ENCODE peak calls at places on chromosomes 7 and 10, in four cellular contexts. One of them, this sample, is unnamed.

GRCh38 chr7:142882338-142882678 is 3.2 kb downstream of the TRPV6 start:
- DNase-seq in NT2/D1: no peak
- DNase-seq in heart right ventricle: no peak
- DNase-seq in uterus: no peak
- DNase-seq in this sample: peak; percentile 9

GRCh38 chr10:115827180-115827579 is 445.8 kb downstream of the GFRA1 start:
- DNase-seq in NT2/D1: no peak
- DNase-seq in heart right ventricle: no peak
- DNase-seq in uterus: no peak
- DNase-seq in this sample: no peak

GRCh38 chr7:37493123-37493522 is 44.5 kb upstream of the ELMO1 start:
- DNase-seq in NT2/D1: no peak
- DNase-seq in heart right ventricle: no peak
- DNase-seq in uterus: no peak
- DNase-seq in this sample: no peak

GRCh38 chr7:79506481-79506880 is 53.0 kb upstream of the MAGI2 start:
- DNase-seq in NT2/D1: peak; percentile 39
- DNase-seq in heart right ventricle: no peak
- DNase-seq in uterus: no peak
- DNase-seq in this sample: peak; percentile 62

GRCh38 chr10:80535671-80536360 is 1.9 kb upstream of the SH2D4B start:
- DNase-seq in NT2/D1: no peak
- DNase-seq in heart right ventricle: peak; percentile 82
- DNase-seq in uterus: peak; percentile 29
- DNase-seq in this sample: peak; percentile 34

GRCh38 chr7:149027055-149027454 is 1.2 kb downstream of the PDIA4 start:
- DNase-seq in NT2/D1: no peak
- DNase-seq in heart right ventricle: no peak
- DNase-seq in uterus: no peak
- DNase-seq in this sample: no peak

GRCh38 chr10:94123253-94123995 is 129.7 kb downstream of the PLCE1 start:
- DNase-seq in NT2/D1: peak; percentile 33
- DNase-seq in heart right ventricle: no peak
- DNase-seq in uterus: no peak
- DNase-seq in this sample: peak; percentile 80

GRCh38 chr7:143315782-143316181 is at the start of gene CLCN1:
- DNase-seq in NT2/D1: no peak
- DNase-seq in heart right ventricle: no peak
- DNase-seq in uterus: no peak
- DNase-seq in this sample: no peak

GRCh38 chr7:47636111-47636692 is 54.3 kb upstream of the TNS3 start:
- DNase-seq in NT2/D1: no peak
- DNase-seq in heart right ventricle: no peak
- DNase-seq in uterus: no peak
- DNase-seq in this sample: peak; percentile 65

GRCh38 chr10:89522463-89522862 is 12.9 kb downstream of the SLC16A12 start:
- DNase-seq in NT2/D1: no peak
- DNase-seq in heart right ventricle: no peak
- DNase-seq in uterus: no peak
- DNase-seq in this sample: no peak

GRCh38 chr7:71131256-71131752 is 640 bp upstream of the GALNT17 start:
- DNase-seq in NT2/D1: peak; percentile 40
- DNase-seq in heart right ventricle: peak; percentile 56
- DNase-seq in uterus: peak; percentile 59
- DNase-seq in this sample: no peak

GRCh38 chr10:73989594-73990142 is 8.2 kb upstream of the VCL start:
- DNase-seq in NT2/D1: no peak
- DNase-seq in heart right ventricle: no peak
- DNase-seq in uterus: no peak
- DNase-seq in this sample: no peak

GRCh38 chr10:79143879-79144278 is 75.1 kb downstream of the ZMIZ1 start:
- DNase-seq in NT2/D1: no peak
- DNase-seq in heart right ventricle: no peak
- DNase-seq in uterus: no peak
- DNase-seq in this sample: no peak

GRCh38 chr10:33920351-33920750 is 585.9 kb upstream of the NRP1 start:
- DNase-seq in NT2/D1: no peak
- DNase-seq in heart right ventricle: no peak
- DNase-seq in uterus: no peak
- DNase-seq in this sample: no peak

GRCh38 chr10:26555719-26556368 is 117.7 kb downstream of the APBB1IP start:
- DNase-seq in NT2/D1: no peak
- DNase-seq in heart right ventricle: no peak
- DNase-seq in uterus: no peak
- DNase-seq in this sample: no peak

GRCh38 chr10:5970527-5970926 is 6.8 kb downstream of the IL15RA start:
- DNase-seq in NT2/D1: no peak
- DNase-seq in heart right ventricle: no peak
- DNase-seq in uterus: no peak
- DNase-seq in this sample: no peak

GRCh38 chr10:74824184-74825032 is 2.0 kb upstream of the KAT6B start:
- DNase-seq in NT2/D1: no peak
- DNase-seq in heart right ventricle: no peak
- DNase-seq in uterus: peak; percentile 24
- DNase-seq in this sample: no peak

GRCh38 chr7:121994625-121995410 is 121.9 kb downstream of the PTPRZ1 start:
- DNase-seq in NT2/D1: peak; percentile 61
- DNase-seq in heart right ventricle: peak; percentile 19
- DNase-seq in uterus: no peak
- DNase-seq in this sample: peak; percentile 31

GRCh38 chr10:127679642-127680255 is 57.2 kb upstream of the FOXI2 start:
- DNase-seq in NT2/D1: no peak
- DNase-seq in heart right ventricle: no peak
- DNase-seq in uterus: no peak
- DNase-seq in this sample: no peak

GRCh38 chr10:119270893-119271361 is 63.6 kb downstream of the GRK5 start:
- DNase-seq in NT2/D1: no peak
- DNase-seq in heart right ventricle: peak; percentile 88
- DNase-seq in uterus: no peak
- DNase-seq in this sample: no peak

GRCh38 chr10:43395571-43396060 is 13.4 kb downstream of the HNRNPF start:
- DNase-seq in NT2/D1: no peak
- DNase-seq in heart right ventricle: no peak
- DNase-seq in uterus: peak; percentile 21
- DNase-seq in this sample: no peak

GRCh38 chr7:28768577-28769147 is 189.5 kb downstream of the TRIL start:
- DNase-seq in NT2/D1: no peak
- DNase-seq in heart right ventricle: no peak
- DNase-seq in uterus: no peak
- DNase-seq in this sample: no peak

GRCh38 chr10:75347211-75347610 is 54.4 kb downstream of the ZNF503 start:
- DNase-seq in NT2/D1: no peak
- DNase-seq in heart right ventricle: no peak
- DNase-seq in uterus: no peak
- DNase-seq in this sample: no peak

GRCh38 chr10:132571565-132572544 is 34.3 kb downstream of the INPP5A start:
- DNase-seq in NT2/D1: no peak
- DNase-seq in heart right ventricle: no peak
- DNase-seq in uterus: peak; percentile 60
- DNase-seq in this sample: peak; percentile 85

GRCh38 chr7:158555034-158555520 is 32.5 kb downstream of the PTPRN2 start:
- DNase-seq in NT2/D1: no peak
- DNase-seq in heart right ventricle: no peak
- DNase-seq in uterus: no peak
- DNase-seq in this sample: no peak

GRCh38 chr10:33801705-33802104 is 467.2 kb upstream of the NRP1 start:
- DNase-seq in NT2/D1: no peak
- DNase-seq in heart right ventricle: no peak
- DNase-seq in uterus: no peak
- DNase-seq in this sample: no peak

DNA sequence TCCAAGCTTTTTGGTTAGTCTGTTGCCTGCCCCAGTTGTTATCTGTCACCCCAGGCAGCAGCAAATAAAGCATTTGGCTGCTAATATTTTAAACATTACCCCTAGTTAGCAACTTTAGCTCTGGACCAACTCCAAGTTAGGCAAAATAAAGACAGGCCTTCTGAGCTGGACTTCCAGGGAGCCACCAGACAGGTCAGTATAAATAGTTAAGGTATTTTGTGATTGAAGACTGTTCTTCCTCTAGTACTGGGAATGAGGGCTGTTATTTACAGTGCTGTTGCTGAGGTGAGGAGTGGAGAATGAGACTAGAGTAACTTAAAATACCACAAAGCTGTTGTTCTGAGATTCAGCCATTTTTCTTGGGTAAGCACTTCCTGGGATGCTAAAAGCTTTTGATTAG is 40.1 kb downstream of the ZNF518A start:
- DNase-seq in NT2/D1: no peak
- DNase-seq in heart right ventricle: no peak
- DNase-seq in uterus: no peak
- DNase-seq in this sample: no peak
- H3K9me3 ChIP-seq in NT2/D1: peaks cover 10% of the 10 kb centered on the region
- H3K9me3 ChIP-seq in heart right ventricle: peaks cover 62% of the 10 kb centered on the region
- H3K9me3 ChIP-seq in uterus: no peaks in the 10 kb centered on the region
- H3K9me3 ChIP-seq in this sample: peaks cover 2% of the 10 kb centered on the region

DNA sequence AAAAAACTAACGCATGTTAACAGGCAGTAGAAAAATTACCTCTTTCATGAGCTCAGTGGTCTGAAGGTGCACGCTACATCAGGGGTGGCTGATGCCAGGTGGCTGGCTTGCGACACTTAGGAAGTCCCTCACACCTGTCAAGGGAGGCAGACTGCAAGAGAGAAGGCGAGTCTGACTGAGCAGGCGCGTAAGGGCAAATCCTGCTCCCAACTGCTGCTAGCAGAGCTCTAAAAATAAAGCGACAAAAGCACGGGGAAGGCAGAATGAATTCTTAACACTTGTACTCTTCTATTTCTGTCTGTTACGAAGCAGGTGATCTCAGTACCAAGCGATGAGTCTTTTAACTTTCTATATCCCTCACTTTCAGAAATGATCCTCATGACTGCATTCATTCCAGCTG is 33.1 kb downstream of the CACNA2D1 start:
- DNase-seq in NT2/D1: no peak
- DNase-seq in heart right ventricle: peak; percentile 37
- DNase-seq in uterus: no peak
- DNase-seq in this sample: no peak
- H3K4me3 ChIP-seq in NT2/D1: no peak overlapping the region
- H3K4me3 ChIP-seq in heart right ventricle: peak overlapping the region; percentile 10
- H3K4me3 ChIP-seq in uterus: no peak overlapping the region
- H3K4me3 ChIP-seq in this sample: no peak overlapping the region

DNA sequence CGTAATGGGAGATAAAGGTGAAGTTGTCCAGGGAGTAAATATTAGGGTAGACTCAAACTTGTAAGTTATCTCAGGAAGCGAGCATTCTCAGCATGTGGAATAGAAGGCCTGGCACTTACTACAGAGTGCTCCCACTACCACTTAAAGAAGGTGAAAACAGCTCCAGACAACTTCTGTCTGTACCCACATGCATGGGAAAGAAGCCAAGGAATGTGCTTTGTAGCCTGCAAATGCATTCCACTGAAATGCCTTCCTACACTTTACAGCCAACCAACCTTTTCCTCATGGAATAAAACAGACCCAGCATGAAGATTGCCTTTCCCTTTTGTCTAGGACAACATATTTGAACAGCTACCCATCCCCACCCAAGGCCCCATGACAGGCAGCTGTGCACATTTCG is 45.3 kb upstream of the NPSR1 start:
- DNase-seq in NT2/D1: peak; percentile 51
- DNase-seq in heart right ventricle: no peak
- DNase-seq in uterus: no peak
- DNase-seq in this sample: no peak
- H3K4me1 ChIP-seq in NT2/D1: no peaks in the 10 kb centered on the region
- H3K4me1 ChIP-seq in heart right ventricle: no peaks in the 10 kb centered on the region
- H3K4me1 ChIP-seq in uterus: no peaks in the 10 kb centered on the region
- H3K4me1 ChIP-seq in this sample: no peaks in the 10 kb centered on the region

DNA sequence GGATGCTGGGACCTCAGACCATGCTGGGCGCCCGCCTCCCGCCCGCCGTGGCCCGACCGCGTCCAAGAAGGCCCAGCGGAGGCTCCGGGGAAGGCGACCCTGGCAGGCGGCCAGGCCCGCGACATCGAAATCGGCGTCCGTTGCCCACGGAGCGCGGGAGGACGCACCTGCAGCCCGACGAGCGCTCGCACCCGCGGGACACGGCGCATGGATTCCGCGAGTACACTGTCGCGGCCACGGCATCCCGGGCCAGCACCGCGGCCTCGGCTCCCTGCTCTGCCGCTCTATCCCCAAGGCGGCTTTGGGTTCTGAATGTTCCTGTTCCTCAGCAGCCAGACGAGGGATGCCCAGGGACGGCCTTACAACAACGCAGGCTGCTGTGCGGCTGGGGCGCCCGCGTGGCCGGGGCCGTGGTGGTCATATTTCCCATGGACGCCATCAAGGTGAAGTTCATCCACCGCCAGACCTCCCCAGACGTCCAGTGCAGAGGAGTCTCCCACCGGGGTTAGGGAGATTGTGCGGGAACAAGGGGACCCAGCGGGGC is 67.5 kb upstream of the ZNF722 start:
- DNase-seq in NT2/D1: no peak
- DNase-seq in heart right ventricle: no peak
- DNase-seq in uterus: no peak
- DNase-seq in this sample: no peak
- H3K9me3 ChIP-seq in NT2/D1: no peaks in the 10 kb centered on the region
- H3K9me3 ChIP-seq in heart right ventricle: peaks cover 5% of the 10 kb centered on the region
- H3K9me3 ChIP-seq in uterus: no peaks in the 10 kb centered on the region
- H3K9me3 ChIP-seq in this sample: peaks cover 10% of the 10 kb centered on the region

DNA sequence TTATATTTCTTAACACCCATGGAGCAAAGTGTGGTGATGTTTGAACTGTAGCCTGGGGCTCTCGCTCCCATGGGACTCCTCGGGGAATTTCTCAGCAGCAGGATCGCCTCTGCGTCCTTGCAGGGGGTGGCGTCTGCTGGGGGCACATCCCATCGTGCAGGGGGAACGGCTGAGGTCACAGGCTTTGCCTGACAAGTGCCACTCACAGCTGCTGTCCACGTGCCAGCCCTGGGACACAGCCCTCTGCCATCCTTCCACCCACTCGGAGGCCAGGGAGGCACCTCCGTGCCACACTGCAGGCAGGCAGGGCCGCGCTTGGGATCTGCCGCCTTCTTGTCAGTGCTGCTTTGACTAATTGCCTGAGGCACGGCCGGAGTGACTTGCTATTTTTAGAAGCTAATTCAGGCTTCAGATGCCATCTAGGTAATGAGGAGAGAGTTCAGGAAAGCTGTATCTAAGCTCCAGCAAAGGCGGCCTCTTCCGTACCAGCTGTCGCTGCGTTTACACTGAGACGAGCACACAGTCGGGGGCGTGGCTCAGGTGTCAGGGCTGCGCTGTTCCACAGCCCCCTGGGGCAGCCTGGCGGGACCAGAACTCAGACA is 45.7 kb downstream of the PITRM1 start:
- DNase-seq in NT2/D1: no peak
- DNase-seq in heart right ventricle: no peak
- DNase-seq in uterus: no peak
- DNase-seq in this sample: no peak
- H3K4me3 ChIP-seq in NT2/D1: no peak overlapping the region
- H3K4me3 ChIP-seq in heart right ventricle: no peak overlapping the region
- H3K4me3 ChIP-seq in uterus: no peak overlapping the region
- H3K4me3 ChIP-seq in this sample: no peak overlapping the region

This sample was measured in SJSA1.